ENCODE peak calls at places on chromosomes 7 and 10, in five cellular contexts. U, T, N, W and Z are unnamed samples.
A peak's percentile ranks its signal among the peaks of the same experiment; 100 is the strongest.

GRCh38 chr10:120824864-120825263 is 26.3 kb upstream of the WDR11 start:
- DNase-seq in U (no peak), T (no peak), N (no peak), W (no peak), Z (no peak)

GRCh38 chr7:85172530-85172941 is 14.3 kb downstream of the SEMA3D start:
- DNase-seq in U (no peak), T (no peak), N (no peak), W (peak; percentile 58), Z (peak; percentile 61)

GRCh38 chr10:89295597-89295996 is 6.2 kb upstream of the IFIT2 start:
- DNase-seq in U (no peak), T (no peak), N (no peak), W (no peak), Z (peak; percentile 63)

GRCh38 chr10:76049581-76050290 is 618.3 kb downstream of the LRMDA start:
- DNase-seq in U (no peak), T (no peak), N (no peak), W (no peak), Z (no peak)

GRCh38 chr10:106086391-106086790 is 1078.1 kb downstream of the SORCS1 start:
- DNase-seq in U (no peak), T (no peak), N (no peak), W (no peak), Z (no peak)

GRCh38 chr7:96297873-96298272 is 24.0 kb downstream of the SLC25A13 start:
- DNase-seq in U (no peak), T (no peak), N (no peak), W (no peak), Z (no peak)

GRCh38 chr7:136251826-136252225 is 274.7 kb upstream of the MTPN start:
- DNase-seq in U (no peak), T (no peak), N (peak; percentile 7), W (no peak), Z (no peak)

GRCh38 chr10:86413046-86413728 is 46.6 kb upstream of the GRID1 start:
- DNase-seq in U (no peak), T (no peak), N (no peak), W (no peak), Z (no peak)

GRCh38 chr10:16685551-16685950 is 131.7 kb downstream of the RSU1 start:
- DNase-seq in U (no peak), T (no peak), N (no peak), W (no peak), Z (no peak)

GRCh38 chr10:24457661-24458318 is 248.9 kb downstream of the KIAA1217 start:
- DNase-seq in U (no peak), T (no peak), N (no peak), W (peak; percentile 38), Z (peak; percentile 75)

GRCh38 chr10:48648172-48648942 is 36.3 kb upstream of the WDFY4 start:
- DNase-seq in U (no peak), T (no peak), N (no peak), W (no peak), Z (no peak)